ENCODE peak calls at places on chromosomes 12 and 14, in nine cellular contexts. One of them, this sample, is unnamed. For H3K4me1, the result is how much of the 10 kb centered on the place peaks cover.

GRCh38 chr12:65568517-65568916 is 255.8 kb upstream of the HMGA2 start:
- DNase-seq in tibial nerve: no peak
- DNase-seq in uterus: no peak
- DNase-seq in vagina: no peak
- DNase-seq in sigmoid colon: no peak
- DNase-seq in ascending aorta: no peak
- DNase-seq in suprapubic skin: no peak
- DNase-seq in heart left ventricle: no peak
- DNase-seq in heart right ventricle: no peak
- DNase-seq in this sample: peak

GRCh38 chr12:49059063-49059384 is 1.6 kb downstream of the KMT2D start:
- DNase-seq in tibial nerve: no peak
- DNase-seq in suprapubic skin: no peak
- DNase-seq in heart left ventricle: no peak
- DNase-seq in heart right ventricle: no peak
- DNase-seq in vagina: no peak
- DNase-seq in ascending aorta: no peak
- DNase-seq in uterus: no peak
- DNase-seq in sigmoid colon: no peak
- DNase-seq in this sample: no peak

GRCh38 chr14:60092516-60092915 is 793 bp downstream of the PCNX4 start:
- DNase-seq in suprapubic skin: no peak
- DNase-seq in sigmoid colon: no peak
- DNase-seq in tibial nerve: peak
- DNase-seq in uterus: peak
- DNase-seq in vagina: no peak
- DNase-seq in heart right ventricle: no peak
- DNase-seq in ascending aorta: no peak
- DNase-seq in heart left ventricle: no peak
- DNase-seq in this sample: no peak

GRCh38 chr12:24280085-24280842 is 330.8 kb upstream of the SOX5 start:
- DNase-seq in vagina: no peak
- DNase-seq in tibial nerve: no peak
- DNase-seq in heart right ventricle: no peak
- DNase-seq in ascending aorta: no peak
- DNase-seq in sigmoid colon: no peak
- DNase-seq in heart left ventricle: no peak
- DNase-seq in suprapubic skin: no peak
- DNase-seq in uterus: no peak
- DNase-seq in this sample: no peak

GRCh38 chr14:104550340-104550848 is 29.2 kb upstream of the C14orf180 start:
- DNase-seq in vagina: no peak
- DNase-seq in sigmoid colon: peak
- DNase-seq in heart left ventricle: peak
- DNase-seq in uterus: no peak
- DNase-seq in suprapubic skin: peak
- DNase-seq in heart right ventricle: no peak
- DNase-seq in ascending aorta: peak
- DNase-seq in tibial nerve: no peak
- DNase-seq in this sample: no peak

GRCh38 chr14:59389936-59390335 is 75.2 kb downstream of the GPR135 start:
- DNase-seq in uterus: no peak
- DNase-seq in heart left ventricle: no peak
- DNase-seq in heart right ventricle: no peak
- DNase-seq in vagina: no peak
- DNase-seq in sigmoid colon: no peak
- DNase-seq in suprapubic skin: no peak
- DNase-seq in tibial nerve: no peak
- DNase-seq in ascending aorta: no peak
- DNase-seq in this sample: no peak

GRCh38 chr12:55829967-55830600 is 697 bp upstream of the DNAJC14 start:
- DNase-seq in heart right ventricle: peak
- DNase-seq in ascending aorta: peak
- DNase-seq in suprapubic skin: peak
- DNase-seq in vagina: no peak
- DNase-seq in sigmoid colon: peak
- DNase-seq in heart left ventricle: peak
- DNase-seq in uterus: peak
- DNase-seq in tibial nerve: no peak
- DNase-seq in this sample: no peak

GRCh38 chr12:81128930-81129554 is 51.2 kb downstream of the ACSS3 start:
- DNase-seq in uterus: peak
- DNase-seq in sigmoid colon: no peak
- DNase-seq in suprapubic skin: no peak
- DNase-seq in ascending aorta: no peak
- DNase-seq in tibial nerve: no peak
- DNase-seq in heart right ventricle: peak
- DNase-seq in vagina: no peak
- DNase-seq in heart left ventricle: no peak
- DNase-seq in this sample: no peak

GRCh38 chr12:55742719-55743130 is at the start of gene GDF11:
- DNase-seq in sigmoid colon: peak
- DNase-seq in suprapubic skin: no peak
- DNase-seq in uterus: peak
- DNase-seq in heart left ventricle: peak
- DNase-seq in vagina: no peak
- DNase-seq in tibial nerve: peak
- DNase-seq in ascending aorta: peak
- DNase-seq in heart right ventricle: peak
- DNase-seq in this sample: no peak

GRCh38 chr14:89540009-89540829 is 123.2 kb upstream of the FOXN3 start:
- DNase-seq in ascending aorta: no peak
- DNase-seq in uterus: no peak
- DNase-seq in tibial nerve: no peak
- DNase-seq in sigmoid colon: no peak
- DNase-seq in vagina: no peak
- DNase-seq in suprapubic skin: no peak
- DNase-seq in heart right ventricle: no peak
- DNase-seq in heart left ventricle: no peak
- DNase-seq in this sample: no peak

GRCh38 chr12:51076235-51076930 is 7.0 kb downstream of the CSRNP2 start:
- DNase-seq in suprapubic skin: peak
- DNase-seq in ascending aorta: peak
- DNase-seq in heart left ventricle: no peak
- DNase-seq in sigmoid colon: no peak
- DNase-seq in uterus: no peak
- DNase-seq in vagina: no peak
- DNase-seq in tibial nerve: no peak
- DNase-seq in heart right ventricle: no peak
- DNase-seq in this sample: no peak

GRCh38 chr12:6830286-6830892 is 2.2 kb downstream of the P3H3 start:
- DNase-seq in heart right ventricle: no peak
- DNase-seq in ascending aorta: no peak
- DNase-seq in tibial nerve: no peak
- DNase-seq in sigmoid colon: no peak
- DNase-seq in suprapubic skin: no peak
- DNase-seq in heart left ventricle: no peak
- DNase-seq in vagina: no peak
- DNase-seq in uterus: no peak
- DNase-seq in this sample: no peak

GRCh38 chr12:6827982-6828670 is at the start of gene P3H3:
- DNase-seq in suprapubic skin: no peak
- DNase-seq in uterus: peak
- DNase-seq in sigmoid colon: no peak
- DNase-seq in vagina: no peak
- DNase-seq in heart left ventricle: no peak
- DNase-seq in heart right ventricle: peak
- DNase-seq in ascending aorta: no peak
- DNase-seq in tibial nerve: no peak
- DNase-seq in this sample: no peak

GRCh38 chr12:6831021-6831420 is 2.8 kb downstream of the P3H3 start:
- DNase-seq in tibial nerve: no peak
- DNase-seq in sigmoid colon: no peak
- DNase-seq in ascending aorta: no peak
- DNase-seq in heart right ventricle: no peak
- DNase-seq in heart left ventricle: no peak
- DNase-seq in suprapubic skin: no peak
- DNase-seq in vagina: no peak
- DNase-seq in uterus: no peak
- DNase-seq in this sample: no peak

GRCh38 chr12:6828671-6829531 is 694 bp downstream of the P3H3 start:
- DNase-seq in tibial nerve: no peak
- DNase-seq in ascending aorta: no peak
- DNase-seq in vagina: no peak
- DNase-seq in sigmoid colon: peak
- DNase-seq in heart left ventricle: peak
- DNase-seq in suprapubic skin: no peak
- DNase-seq in uterus: peak
- DNase-seq in heart right ventricle: peak
- DNase-seq in this sample: peak

DNA sequence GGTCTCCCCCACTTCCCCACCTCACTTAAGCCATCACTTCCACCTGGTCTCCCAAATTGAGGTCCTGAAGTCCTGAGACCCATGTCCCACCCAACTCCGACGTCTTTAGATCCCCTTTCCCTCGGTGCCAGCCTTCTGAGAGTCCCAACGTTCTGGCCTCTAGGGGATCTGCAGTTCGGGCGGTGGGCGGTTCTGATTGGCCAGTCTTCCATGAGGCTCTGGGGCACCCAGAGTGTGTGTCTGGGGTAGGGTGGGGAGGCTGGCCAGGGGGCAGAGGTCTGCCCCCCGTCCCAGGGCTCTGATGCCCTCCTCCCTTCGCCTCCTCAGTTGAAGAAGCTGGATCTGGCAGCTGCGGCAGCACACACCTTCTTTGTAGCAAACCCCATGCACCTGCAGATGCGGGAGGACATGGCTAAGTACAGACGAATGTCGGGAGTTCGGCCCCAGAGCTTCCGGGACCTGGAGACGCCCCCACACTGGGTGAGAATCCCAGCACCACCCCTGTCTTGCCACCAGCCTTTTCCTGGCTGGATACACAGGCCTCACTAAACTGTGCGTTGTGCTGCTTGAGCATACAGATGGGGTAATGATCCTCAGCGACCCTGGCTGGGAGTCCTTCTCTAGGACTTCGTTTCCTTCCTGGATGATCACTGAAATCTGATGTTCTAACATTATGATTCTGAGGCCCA is 1.5 kb downstream of the P3H3 start:
- DNase-seq in ascending aorta: no peak
- DNase-seq in suprapubic skin: no peak
- DNase-seq in tibial nerve: no peak
- DNase-seq in uterus: no peak
- DNase-seq in vagina: no peak
- DNase-seq in heart left ventricle: peak
- DNase-seq in heart right ventricle: no peak
- DNase-seq in sigmoid colon: no peak
- DNase-seq in this sample: peak
- TF ChIP-seq CTCF in ascending aorta: no peak
- TF ChIP-seq CTCF in suprapubic skin: no peak
- TF ChIP-seq CTCF in tibial nerve: no peak
- TF ChIP-seq CTCF in uterus: no peak
- TF ChIP-seq CTCF in vagina: no peak
- TF ChIP-seq CTCF in heart left ventricle: no peak
- TF ChIP-seq CTCF in heart right ventricle: no peak
- TF ChIP-seq CTCF in sigmoid colon: no peak
- TF ChIP-seq CTCF in this sample: no peak

DNA sequence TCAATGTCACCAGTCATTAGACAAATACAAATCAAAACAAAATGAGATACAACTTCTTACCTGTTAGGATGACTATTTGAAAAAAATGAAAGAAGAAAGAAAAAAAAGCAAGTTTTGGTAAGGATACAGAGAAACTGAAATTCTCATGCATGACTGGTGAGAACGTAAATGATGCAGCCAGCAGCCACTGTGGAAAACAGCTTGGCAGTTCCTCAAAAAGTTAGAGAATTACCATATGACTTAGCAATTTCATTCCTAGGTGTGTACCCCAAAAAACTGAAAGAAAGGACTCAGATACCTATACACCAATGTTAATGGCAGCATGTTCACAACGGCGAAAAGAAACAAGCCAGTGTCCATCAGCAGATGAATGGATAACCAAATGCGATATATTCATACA is 26.6 kb downstream of the NINJ2 start:
- DNase-seq in uterus: no peak
- DNase-seq in tibial nerve: no peak
- DNase-seq in heart right ventricle: no peak
- DNase-seq in sigmoid colon: no peak
- DNase-seq in vagina: no peak
- DNase-seq in ascending aorta: no peak
- DNase-seq in heart left ventricle: no peak
- DNase-seq in suprapubic skin: no peak
- DNase-seq in this sample: no peak
- H3K4me1 ChIP-seq in uterus: under half
- H3K4me1 ChIP-seq in tibial nerve: under half
- H3K4me1 ChIP-seq in heart right ventricle: under half
- H3K4me1 ChIP-seq in sigmoid colon: under half
- H3K4me1 ChIP-seq in vagina: half or more
- H3K4me1 ChIP-seq in ascending aorta: under half
- H3K4me1 ChIP-seq in heart left ventricle: under half
- H3K4me1 ChIP-seq in suprapubic skin: half or more
- H3K4me1 ChIP-seq in this sample: under half

DNA sequence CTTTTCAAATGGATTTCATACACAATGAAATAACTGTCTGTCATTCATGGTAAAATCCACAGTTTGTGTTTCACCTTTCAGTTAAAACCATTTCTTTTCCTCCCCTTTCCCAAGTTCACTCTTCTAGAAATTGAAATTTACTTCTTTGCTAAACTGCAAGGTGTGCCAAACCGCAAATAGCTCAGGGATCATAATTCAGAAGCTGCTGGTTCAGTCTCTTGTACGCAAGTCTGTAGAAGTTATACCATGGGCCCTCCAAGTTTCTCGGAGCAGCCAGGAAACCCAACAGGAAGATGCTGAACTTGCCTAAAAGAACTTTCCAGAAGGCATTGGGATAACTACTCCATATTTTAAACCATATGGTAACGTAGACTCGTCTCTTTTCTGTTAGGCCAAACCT is 268.9 kb downstream of the FLRT2 start:
- DNase-seq in vagina: no peak
- DNase-seq in heart left ventricle: no peak
- DNase-seq in heart right ventricle: no peak
- DNase-seq in sigmoid colon: no peak
- DNase-seq in tibial nerve: no peak
- DNase-seq in uterus: no peak
- DNase-seq in suprapubic skin: no peak
- DNase-seq in ascending aorta: no peak
- DNase-seq in this sample: no peak
- H3K27ac ChIP-seq in vagina: no peak
- H3K27ac ChIP-seq in heart left ventricle: no peak
- H3K27ac ChIP-seq in heart right ventricle: no peak
- H3K27ac ChIP-seq in sigmoid colon: no peak
- H3K27ac ChIP-seq in tibial nerve: no peak
- H3K27ac ChIP-seq in uterus: no peak
- H3K27ac ChIP-seq in suprapubic skin: no peak
- H3K27ac ChIP-seq in ascending aorta: no peak
- H3K27ac ChIP-seq in this sample: no peak

GRCh38 chr14:27557445-27557844 is 959.6 kb upstream of the NOVA1 start:
- DNase-seq in suprapubic skin: no peak
- DNase-seq in heart left ventricle: no peak
- DNase-seq in uterus: no peak
- DNase-seq in vagina: no peak
- DNase-seq in heart right ventricle: no peak
- DNase-seq in ascending aorta: no peak
- DNase-seq in tibial nerve: no peak
- DNase-seq in sigmoid colon: no peak
- DNase-seq in this sample: no peak

DNA sequence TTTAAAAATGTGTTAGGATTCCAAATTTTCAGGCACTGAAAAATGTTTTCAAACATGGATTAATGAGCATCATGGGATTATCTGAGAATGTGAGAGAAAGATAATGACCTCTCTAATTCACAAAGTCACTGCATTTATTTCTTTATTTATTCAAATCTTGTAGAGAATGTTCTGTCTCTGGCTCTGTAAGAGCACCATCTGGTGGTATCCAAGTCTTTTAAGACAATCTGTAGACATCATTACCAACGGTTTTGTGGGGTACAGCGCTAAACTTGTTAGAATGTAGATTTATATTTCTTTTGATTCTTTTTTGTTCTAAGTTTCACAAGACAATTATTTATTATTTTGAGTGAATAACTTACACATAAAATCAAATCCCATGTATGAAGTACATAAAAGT is 956.0 kb upstream of the NOVA1 start:
- DNase-seq in uterus: no peak
- DNase-seq in suprapubic skin: no peak
- DNase-seq in heart left ventricle: no peak
- DNase-seq in heart right ventricle: no peak
- DNase-seq in ascending aorta: no peak
- DNase-seq in vagina: no peak
- DNase-seq in sigmoid colon: no peak
- DNase-seq in tibial nerve: no peak
- DNase-seq in this sample: no peak
- TF ChIP-seq CTCF in uterus: no peak
- TF ChIP-seq CTCF in suprapubic skin: no peak
- TF ChIP-seq CTCF in heart left ventricle: no peak
- TF ChIP-seq CTCF in heart right ventricle: no peak
- TF ChIP-seq CTCF in ascending aorta: no peak
- TF ChIP-seq CTCF in vagina: no peak
- TF ChIP-seq CTCF in sigmoid colon: no peak
- TF ChIP-seq CTCF in tibial nerve: no peak
- TF ChIP-seq CTCF in this sample: peak